ENCODE peak calls at places on chromosomes 6 and 20, in nine cellular contexts. E, W, Q, C, Z, R, F, V and G are unnamed samples.

GRCh38 chr6:168793649-168794048 is 352.7 kb downstream of the SMOC2 start:
- DNase-seq in E (no peak), W (no peak), Q (no peak), C (no peak), Z (no peak), R (no peak), F (no peak), V (no peak), G (no peak)

GRCh38 chr6:133682506-133683290 is 206.2 kb upstream of the TCF21 start:
- DNase-seq in E (no peak), W (no peak), Q (no peak), C (no peak), Z (no peak), R (no peak), F (no peak), V (no peak), G (no peak)

GRCh38 chr6:80338201-80338836 is 231.8 kb downstream of the BCKDHB start:
- DNase-seq in E (peak; percentile 38), W (no peak), Q (peak; percentile 65), C (peak; percentile 63), Z (peak; percentile 35), R (peak; percentile 26), F (peak; percentile 73), V (peak; percentile 78), G (no peak)

GRCh38 chr6:160306284-160306683 is 41.9 kb upstream of the SLC22A3 start:
- DNase-seq in E (no peak), W (no peak), Q (no peak), C (no peak), Z (no peak), R (no peak), F (no peak), V (no peak), G (no peak)

GRCh38 chr6:121285041-121285440 is 49.2 kb downstream of the TBC1D32 start:
- DNase-seq in E (peak; percentile 80), W (no peak), Q (no peak), C (peak; percentile 48), Z (no peak), R (no peak), F (no peak), V (no peak), G (no peak)

GRCh38 chr20:15220009-15220656 is 882.7 kb upstream of the FLRT3 start:
- DNase-seq in E (no peak), W (no peak), Q (no peak), C (no peak), Z (no peak), R (no peak), F (no peak), V (no peak), G (no peak)

GRCh38 chr6:11036977-11037430 is 7.1 kb downstream of the ELOVL2 start:
- DNase-seq in E (no peak), W (no peak), Q (no peak), C (no peak), Z (peak; percentile 14), R (no peak), F (no peak), V (no peak), G (no peak)

GRCh38 chr6:170003027-170003426 is 251.6 kb downstream of the ERMARD start:
- DNase-seq in E (no peak), W (no peak), Q (no peak), C (no peak), Z (no peak), R (no peak), F (no peak), V (no peak), G (no peak)

GRCh38 chr6:23091795-23092194 is 522.4 kb downstream of the HDGFL1 start:
- DNase-seq in E (peak; percentile 31), W (no peak), Q (no peak), C (no peak), Z (no peak), R (no peak), F (no peak), V (no peak), G (no peak)

GRCh38 chr20:20003088-20003954 is 13.8 kb upstream of the NAA20 start:
- DNase-seq in E (no peak), W (peak; percentile 67), Q (peak; percentile 79), C (no peak), Z (no peak), R (peak; percentile 66), F (no peak), V (no peak), G (no peak)

GRCh38 chr6:168880271-168880670 is 373.4 kb downstream of the THBS2 start:
- DNase-seq in E (no peak), W (no peak), Q (no peak), C (no peak), Z (no peak), R (no peak), F (no peak), V (no peak), G (no peak)

GRCh38 chr6:72464791-72465691 is 156.8 kb upstream of the KCNQ5 start:
- DNase-seq in E (peak; percentile 84), W (no peak), Q (no peak), C (peak; percentile 88), Z (peak; percentile 30), R (no peak), F (no peak), V (no peak), G (peak; percentile 22)

GRCh38 chr20:9490171-9490570 is 24.2 kb upstream of the LAMP5 start:
- DNase-seq in E (peak; percentile 34), W (no peak), Q (no peak), C (no peak), Z (no peak), R (no peak), F (no peak), V (no peak), G (no peak)

GRCh38 chr20:8094415-8094818 is 37.6 kb upstream of the PLCB1 start:
- DNase-seq in E (peak; percentile 43), W (no peak), Q (peak; percentile 70), C (no peak), Z (no peak), R (peak; percentile 71), F (peak; percentile 82), V (peak; percentile 67), G (no peak)

GRCh38 chr6:88922775-88923548 is 40.5 kb downstream of the RNGTT start:
- DNase-seq in E (peak; percentile 20), W (peak; percentile 64), Q (no peak), C (peak; percentile 59), Z (no peak), R (no peak), F (no peak), V (no peak), G (no peak)

GRCh38 chr20:9068232-9068781 is 580 bp upstream of the PLCB4 start:
- DNase-seq in E (peak; percentile 60), W (no peak), Q (peak; percentile 67), C (peak; percentile 64), Z (no peak), R (peak; percentile 26), F (peak; percentile 69), V (peak; percentile 79), G (no peak)

GRCh38 chr20:45337367-45338120 is 10.7 kb downstream of the SDC4 start:
- DNase-seq in E (peak; percentile 98), W (no peak), Q (peak; percentile 92), C (peak; percentile 97), Z (peak; percentile 93), R (peak; percentile 70), F (no peak), V (peak; percentile 71), G (peak; percentile 94)

GRCh38 chr6:11258260-11259237 is 26.1 kb upstream of the NEDD9 start:
- DNase-seq in E (no peak), W (peak; percentile 12), Q (no peak), C (peak; percentile 7), Z (no peak), R (no peak), F (no peak), V (no peak), G (no peak)

GRCh38 chr6:7954477-7955200 is 44.1 kb upstream of the TXNDC5 start:
- DNase-seq in E (no peak), W (peak; percentile 27), Q (no peak), C (peak; percentile 14), Z (no peak), R (no peak), F (no peak), V (no peak), G (no peak)

GRCh38 chr20:49344975-49345374 is 67.1 kb upstream of the ZNFX1 start:
- DNase-seq in E (peak; percentile 98), W (no peak), Q (peak; percentile 84), C (peak; percentile 97), Z (peak; percentile 90), R (peak; percentile 76), F (peak; percentile 65), V (peak; percentile 63), G (peak; percentile 87)

GRCh38 chr6:155130161-155130853 is 133.5 kb upstream of the CLDN20 start:
- DNase-seq in E (no peak), W (no peak), Q (no peak), C (no peak), Z (no peak), R (no peak), F (no peak), V (no peak), G (peak; percentile 44)

GRCh38 chr20:48627737-48628128 is 200.1 kb downstream of the PREX1 start:
- DNase-seq in E (no peak), W (no peak), Q (no peak), C (no peak), Z (no peak), R (no peak), F (no peak), V (no peak), G (no peak)

GRCh38 chr20:13841206-13841605 is 56.4 kb downstream of the NDUFAF5 start:
- DNase-seq in E (no peak), W (no peak), Q (no peak), C (no peak), Z (no peak), R (no peak), F (no peak), V (no peak), G (no peak)

GRCh38 chr20:38125157-38126056 is 39.7 kb downstream of the TGM2 start:
- DNase-seq in E (no peak), W (no peak), Q (peak; percentile 92), C (no peak), Z (no peak), R (peak; percentile 59), F (peak; percentile 91), V (peak; percentile 74), G (peak; percentile 64)

GRCh38 chr6:35804996-35805736 is at the start of gene LHFPL5:
- DNase-seq in E (no peak), W (no peak), Q (no peak), C (peak; percentile 48), Z (peak; percentile 59), R (no peak), F (no peak), V (peak; percentile 60), G (no peak)

GRCh38 chr6:84033523-84034451 is at the start of gene MRAP2:
- DNase-seq in E (peak; percentile 36), W (no peak), Q (peak; percentile 74), C (peak; percentile 36), Z (peak; percentile 7), R (peak; percentile 14), F (peak; percentile 59), V (peak; percentile 55), G (no peak)

GRCh38 chr20:59518881-59519706 is 85.2 kb upstream of the PHACTR3 start:
- DNase-seq in E (peak; percentile 43), W (no peak), Q (no peak), C (peak; percentile 69), Z (peak; percentile 49), R (no peak), F (no peak), V (no peak), G (peak; percentile 38)

GRCh38 chr20:37244572-37244957 is 17.0 kb downstream of the GHRH start:
- DNase-seq in E (no peak), W (no peak), Q (no peak), C (no peak), Z (no peak), R (no peak), F (no peak), V (no peak), G (no peak)

GRCh38 chr20:51979226-51979625 is 176.9 kb upstream of the SALL4 start:
- DNase-seq in E (no peak), W (no peak), Q (no peak), C (no peak), Z (no peak), R (no peak), F (no peak), V (no peak), G (no peak)